ENCODE peak calls at places on chromosome 15, in seven cellular contexts. K, Q, G, A, I, O and E are unnamed samples.

GRCh38 chr15:45276851-45277250 is 24.8 kb downstream of the SLC28A2 start:
- DNase-seq in K (no peak), Q (peak), G (peak), A (peak), I (peak), O (peak), E (no peak)

GRCh38 chr15:94877833-94878232 is 646.5 kb downstream of the MCTP2 start:
- DNase-seq in K (no peak), Q (no peak), G (no peak), A (no peak), I (peak), O (no peak), E (no peak)

GRCh38 chr15:73907018-73907394 is 19.3 kb upstream of the LOXL1 start:
- DNase-seq in K (no peak), Q (no peak), G (no peak), A (no peak), I (no peak), O (no peak), E (no peak)

GRCh38 chr15:51634591-51635198 is 12.1 kb upstream of the DMXL2 start:
- DNase-seq in K (no peak), Q (no peak), G (no peak), A (no peak), I (no peak), O (no peak), E (no peak)

GRCh38 chr15:75091814-75092213 is 68.4 kb downstream of the PPCDC start:
- DNase-seq in K (no peak), Q (no peak), G (no peak), A (no peak), I (peak), O (no peak), E (no peak)

GRCh38 chr15:70566047-70566835 is 197.1 kb downstream of the UACA start:
- DNase-seq in K (no peak), Q (no peak), G (no peak), A (peak), I (peak), O (no peak), E (no peak)

GRCh38 chr15:88622605-88622975 is 1.4 kb downstream of the AEN start:
- DNase-seq in K (no peak), Q (no peak), G (no peak), A (no peak), I (no peak), O (no peak), E (no peak)

GRCh38 chr15:78077053-78077859 is at the start of gene TBC1D2B:
- DNase-seq in K (no peak), Q (no peak), G (peak), A (peak), I (peak), O (peak), E (peak)

GRCh38 chr15:36090276-36090946 is 489.0 kb upstream of the CDIN1 start:
- DNase-seq in K (no peak), Q (no peak), G (no peak), A (no peak), I (no peak), O (no peak), E (peak)

GRCh38 chr15:78092111-78093041 is at the start of gene SH2D7:
- DNase-seq in K (no peak), Q (no peak), G (no peak), A (no peak), I (no peak), O (no peak), E (no peak)

GRCh38 chr15:96340611-96341464 is 10.3 kb downstream of the NR2F2 start:
- DNase-seq in K (no peak), Q (no peak), G (peak), A (peak), I (peak), O (peak), E (peak)

GRCh38 chr15:36661042-36661441 is 81.6 kb downstream of the CDIN1 start:
- DNase-seq in K (no peak), Q (no peak), G (no peak), A (no peak), I (no peak), O (no peak), E (no peak)

GRCh38 chr15:39228889-39229288 is 352.0 kb upstream of the THBS1 start:
- DNase-seq in K (no peak), Q (no peak), G (no peak), A (no peak), I (no peak), O (no peak), E (no peak)

GRCh38 chr15:75693501-75694240 is 19.0 kb downstream of the CSPG4 start:
- DNase-seq in K (no peak), Q (no peak), G (no peak), A (no peak), I (peak), O (peak), E (no peak)

GRCh38 chr15:32669870-32670623 is 28.5 kb downstream of the SCG5 start:
- DNase-seq in K (no peak), Q (no peak), G (no peak), A (no peak), I (no peak), O (peak), E (no peak)

GRCh38 chr15:85950101-85950500 is 129.6 kb upstream of the AGBL1 start:
- DNase-seq in K (no peak), Q (no peak), G (no peak), A (no peak), I (no peak), O (no peak), E (no peak)

GRCh38 chr15:84783493-84784251 is 33.5 kb upstream of the ALPK3 start:
- DNase-seq in K (no peak), Q (no peak), G (no peak), A (no peak), I (no peak), O (no peak), E (no peak)

GRCh38 chr15:26537653-26538052 is 235.2 kb downstream of the GABRB3 start:
- DNase-seq in K (no peak), Q (no peak), G (no peak), A (no peak), I (no peak), O (no peak), E (no peak)

GRCh38 chr15:25734680-25735355 is 128.3 kb downstream of the ATP10A start:
- DNase-seq in K (no peak), Q (no peak), G (no peak), A (no peak), I (no peak), O (no peak), E (no peak)

GRCh38 chr15:99476413-99477222 is 89.2 kb upstream of the MEF2A start:
- DNase-seq in K (peak), Q (no peak), G (no peak), A (no peak), I (peak), O (peak), E (no peak)